ENCODE peak calls at places on chromosomes 6 and 20, in five cellular contexts. One of them, this sample, is unnamed.

GRCh38 chr6:159941286-159942113 is 27.4 kb upstream of the IGF2R start:
- DNase-seq in fibroblast of lung: peak
- DNase-seq in stomach: no peak
- DNase-seq in neural crest cell: no peak
- DNase-seq in MM.1S: peak
- DNase-seq in this sample: peak

GRCh38 chr20:32930181-32930580 is 71.5 kb downstream of the EFCAB8 start:
- DNase-seq in fibroblast of lung: no peak
- DNase-seq in stomach: no peak
- DNase-seq in neural crest cell: no peak
- DNase-seq in MM.1S: no peak
- DNase-seq in this sample: no peak

GRCh38 chr6:124269733-124270132 is 466.1 kb downstream of the NKAIN2 start:
- DNase-seq in fibroblast of lung: no peak
- DNase-seq in stomach: no peak
- DNase-seq in neural crest cell: no peak
- DNase-seq in MM.1S: no peak
- DNase-seq in this sample: no peak

GRCh38 chr6:138970856-138971425 is 17.1 kb downstream of the REPS1 start:
- DNase-seq in fibroblast of lung: peak
- DNase-seq in stomach: no peak
- DNase-seq in neural crest cell: no peak
- DNase-seq in MM.1S: no peak
- DNase-seq in this sample: peak

GRCh38 chr20:57698867-57699275 is 10.9 kb downstream of the PMEPA1 start:
- DNase-seq in fibroblast of lung: no peak
- DNase-seq in stomach: no peak
- DNase-seq in neural crest cell: no peak
- DNase-seq in MM.1S: no peak
- DNase-seq in this sample: no peak

GRCh38 chr20:47150403-47151152 is 205.9 kb downstream of the ZMYND8 start:
- DNase-seq in fibroblast of lung: peak
- DNase-seq in stomach: peak
- DNase-seq in neural crest cell: peak
- DNase-seq in MM.1S: peak
- DNase-seq in this sample: peak

GRCh38 chr6:169501777-169502313 is 200.0 kb downstream of the WDR27 start:
- DNase-seq in fibroblast of lung: no peak
- DNase-seq in stomach: no peak
- DNase-seq in neural crest cell: no peak
- DNase-seq in MM.1S: no peak
- DNase-seq in this sample: no peak

GRCh38 chr6:146915671-146916127 is 288.5 kb upstream of the STXBP5 start:
- DNase-seq in fibroblast of lung: peak
- DNase-seq in stomach: no peak
- DNase-seq in neural crest cell: no peak
- DNase-seq in MM.1S: no peak
- DNase-seq in this sample: no peak

GRCh38 chr20:35144694-35145093 is 2.4 kb downstream of the EDEM2 start:
- DNase-seq in fibroblast of lung: no peak
- DNase-seq in stomach: no peak
- DNase-seq in neural crest cell: no peak
- DNase-seq in MM.1S: no peak
- DNase-seq in this sample: peak

GRCh38 chr20:35146922-35147574 is at the start of gene EDEM2:
- DNase-seq in fibroblast of lung: peak
- DNase-seq in stomach: peak
- DNase-seq in neural crest cell: peak
- DNase-seq in MM.1S: peak
- DNase-seq in this sample: peak

GRCh38 chr20:35146299-35146921 is 726 bp downstream of the EDEM2 start:
- DNase-seq in fibroblast of lung: no peak
- DNase-seq in stomach: no peak
- DNase-seq in neural crest cell: peak
- DNase-seq in MM.1S: peak
- DNase-seq in this sample: peak

DNA sequence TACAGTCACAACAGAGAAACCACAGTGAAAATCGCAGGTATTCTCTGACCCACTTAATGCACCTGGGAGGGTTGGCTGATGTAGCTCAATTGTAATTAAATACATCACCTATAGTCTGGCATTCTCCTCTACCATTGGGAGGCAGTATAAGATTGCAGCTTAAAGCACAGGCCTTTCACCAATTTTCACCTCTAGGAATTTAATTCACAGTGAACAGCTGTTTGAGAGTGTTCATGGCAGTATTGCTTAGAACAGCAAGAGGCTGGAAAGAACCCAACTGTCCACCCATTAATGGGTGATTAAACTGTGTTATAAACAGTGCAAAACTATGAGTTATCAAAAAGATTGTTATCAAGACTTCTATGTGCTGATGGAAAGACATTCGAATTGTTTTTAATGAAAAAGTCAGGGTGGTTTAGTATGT is 2.0 kb downstream of the EDEM2 start:
- DNase-seq in fibroblast of lung: peak
- DNase-seq in stomach: no peak
- DNase-seq in neural crest cell: no peak
- DNase-seq in MM.1S: peak
- DNase-seq in this sample: peak
- TF ChIP-seq CTCF in fibroblast of lung: peak
- TF ChIP-seq CTCF in stomach: peak
- TF ChIP-seq CTCF in neural crest cell: peak
- TF ChIP-seq CTCF in MM.1S: peak
- TF ChIP-seq CTCF in this sample: peak

GRCh38 chr6:1611572-1612385 is 2.1 kb downstream of the FOXC1 start:
- DNase-seq in fibroblast of lung: peak
- DNase-seq in stomach: no peak
- DNase-seq in neural crest cell: no peak
- DNase-seq in MM.1S: no peak
- DNase-seq in this sample: no peak
- TF ChIP-seq CTCF in fibroblast of lung: no peak
- TF ChIP-seq CTCF in stomach: no peak
- TF ChIP-seq CTCF in neural crest cell: no peak
- TF ChIP-seq CTCF in MM.1S: no peak
- TF ChIP-seq CTCF in this sample: no peak

GRCh38 chr6:12371151-12371550 is 81.0 kb downstream of the EDN1 start:
- DNase-seq in fibroblast of lung: no peak
- DNase-seq in stomach: no peak
- DNase-seq in neural crest cell: no peak
- DNase-seq in MM.1S: no peak
- DNase-seq in this sample: no peak

GRCh38 chr6:12367412-12367811 is 77.3 kb downstream of the EDN1 start:
- DNase-seq in fibroblast of lung: no peak
- DNase-seq in stomach: no peak
- DNase-seq in neural crest cell: no peak
- DNase-seq in MM.1S: no peak
- DNase-seq in this sample: no peak

GRCh38 chr6:12369355-12369754 is 79.2 kb downstream of the EDN1 start:
- DNase-seq in fibroblast of lung: no peak
- DNase-seq in stomach: no peak
- DNase-seq in neural crest cell: no peak
- DNase-seq in MM.1S: no peak
- DNase-seq in this sample: no peak

GRCh38 chr6:12371641-12372146 is 81.5 kb downstream of the EDN1 start:
- DNase-seq in fibroblast of lung: peak
- DNase-seq in stomach: no peak
- DNase-seq in neural crest cell: no peak
- DNase-seq in MM.1S: no peak
- DNase-seq in this sample: no peak

DNA sequence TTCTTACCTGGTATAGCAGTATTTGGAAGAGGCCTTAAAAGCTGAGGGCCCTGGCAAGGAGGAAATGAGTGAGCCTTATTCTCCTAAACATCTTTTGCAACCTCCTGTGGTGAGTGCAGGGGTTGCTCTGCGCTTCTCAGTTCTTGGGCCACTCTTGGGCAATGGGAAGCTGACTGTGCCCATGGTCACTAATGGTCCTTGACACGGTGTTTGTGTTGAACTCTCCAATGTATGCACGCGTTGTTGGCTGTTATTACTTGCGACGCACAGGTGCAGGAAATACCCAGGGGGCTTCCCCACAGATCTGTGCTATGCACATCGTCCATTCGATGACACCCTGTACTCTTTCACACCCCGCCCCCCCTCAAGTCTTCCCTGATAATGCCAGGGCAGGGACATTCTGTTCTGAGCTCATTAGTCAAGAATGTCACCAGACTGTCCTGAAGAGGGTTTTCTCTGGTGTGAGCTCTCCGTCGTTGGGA is 79.7 kb downstream of the EDN1 start:
- DNase-seq in fibroblast of lung: no peak
- DNase-seq in stomach: no peak
- DNase-seq in neural crest cell: no peak
- DNase-seq in MM.1S: no peak
- DNase-seq in this sample: peak
- TF ChIP-seq CTCF in fibroblast of lung: no peak
- TF ChIP-seq CTCF in stomach: no peak
- TF ChIP-seq CTCF in neural crest cell: no peak
- TF ChIP-seq CTCF in MM.1S: no peak
- TF ChIP-seq CTCF in this sample: peak

DNA sequence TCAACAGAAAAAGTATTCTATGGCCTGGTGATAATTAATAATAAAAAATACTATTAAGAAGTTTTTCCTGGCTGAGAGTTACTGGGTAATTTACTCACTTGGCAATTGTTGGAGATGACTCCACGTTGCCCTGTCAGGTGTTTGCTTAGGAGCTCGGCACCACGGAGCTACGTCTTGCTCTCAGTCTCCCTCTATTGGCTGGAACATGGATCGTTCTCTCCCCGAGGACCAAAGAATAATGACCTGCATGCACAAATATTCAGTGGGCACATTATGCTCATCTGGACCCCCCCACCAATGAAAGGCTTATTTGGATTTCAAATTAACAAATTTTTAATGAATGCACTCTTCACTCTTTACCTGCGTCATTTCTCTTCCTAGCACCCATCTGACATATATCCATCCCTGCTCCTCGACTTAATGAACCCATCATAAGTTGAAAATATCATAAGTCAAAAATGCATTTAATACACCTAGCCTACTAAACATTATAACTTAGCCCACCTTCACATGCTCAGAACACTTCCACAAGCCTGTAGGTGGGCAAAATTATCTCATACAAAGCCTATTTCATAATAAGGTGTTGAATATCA is 71.0 kb upstream of the CD83 start:
- DNase-seq in fibroblast of lung: peak
- DNase-seq in stomach: peak
- DNase-seq in neural crest cell: peak
- DNase-seq in MM.1S: peak
- DNase-seq in this sample: peak
- TF ChIP-seq CTCF in fibroblast of lung: peak
- TF ChIP-seq CTCF in stomach: peak
- TF ChIP-seq CTCF in neural crest cell: peak
- TF ChIP-seq CTCF in MM.1S: peak
- TF ChIP-seq CTCF in this sample: peak

GRCh38 chr6:52244400-52244799 is at the start of gene IL17F:
- DNase-seq in fibroblast of lung: no peak
- DNase-seq in stomach: no peak
- DNase-seq in neural crest cell: no peak
- DNase-seq in MM.1S: no peak
- DNase-seq in this sample: no peak

GRCh38 chr6:52241819-52242218 is 2.5 kb downstream of the IL17F start:
- DNase-seq in fibroblast of lung: no peak
- DNase-seq in stomach: no peak
- DNase-seq in neural crest cell: no peak
- DNase-seq in MM.1S: no peak
- DNase-seq in this sample: no peak

GRCh38 chr6:52249078-52249477 is 4.8 kb upstream of the IL17F start:
- DNase-seq in fibroblast of lung: no peak
- DNase-seq in stomach: no peak
- DNase-seq in neural crest cell: no peak
- DNase-seq in MM.1S: no peak
- DNase-seq in this sample: no peak

GRCh38 chr6:52243282-52243893 is 912 bp downstream of the IL17F start:
- DNase-seq in fibroblast of lung: no peak
- DNase-seq in stomach: no peak
- DNase-seq in neural crest cell: no peak
- DNase-seq in MM.1S: no peak
- DNase-seq in this sample: no peak

DNA sequence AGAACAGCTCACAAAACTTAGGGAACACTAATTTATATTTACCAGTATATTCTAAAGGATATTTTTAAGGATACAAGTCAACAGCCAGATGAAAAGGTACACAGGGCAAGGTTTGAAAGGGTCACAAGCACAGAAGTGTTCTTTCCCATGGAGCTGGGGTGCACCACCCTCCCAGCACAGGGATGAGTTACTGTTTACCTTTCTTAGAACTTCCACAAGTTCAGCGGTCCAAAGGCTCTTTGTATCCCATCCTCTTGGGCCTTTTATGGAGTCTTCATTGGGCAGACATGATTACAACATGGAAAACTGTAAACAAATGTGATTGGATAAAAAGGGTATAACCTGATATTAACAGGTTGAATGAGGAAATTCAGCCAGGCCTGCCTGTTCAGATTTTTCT is 1.1 kb upstream of the IL17F start:
- DNase-seq in fibroblast of lung: no peak
- DNase-seq in stomach: no peak
- DNase-seq in neural crest cell: no peak
- DNase-seq in MM.1S: no peak
- DNase-seq in this sample: no peak
- TF ChIP-seq CTCF in fibroblast of lung: no peak
- TF ChIP-seq CTCF in stomach: no peak
- TF ChIP-seq CTCF in neural crest cell: no peak
- TF ChIP-seq CTCF in MM.1S: no peak
- TF ChIP-seq CTCF in this sample: no peak

DNA sequence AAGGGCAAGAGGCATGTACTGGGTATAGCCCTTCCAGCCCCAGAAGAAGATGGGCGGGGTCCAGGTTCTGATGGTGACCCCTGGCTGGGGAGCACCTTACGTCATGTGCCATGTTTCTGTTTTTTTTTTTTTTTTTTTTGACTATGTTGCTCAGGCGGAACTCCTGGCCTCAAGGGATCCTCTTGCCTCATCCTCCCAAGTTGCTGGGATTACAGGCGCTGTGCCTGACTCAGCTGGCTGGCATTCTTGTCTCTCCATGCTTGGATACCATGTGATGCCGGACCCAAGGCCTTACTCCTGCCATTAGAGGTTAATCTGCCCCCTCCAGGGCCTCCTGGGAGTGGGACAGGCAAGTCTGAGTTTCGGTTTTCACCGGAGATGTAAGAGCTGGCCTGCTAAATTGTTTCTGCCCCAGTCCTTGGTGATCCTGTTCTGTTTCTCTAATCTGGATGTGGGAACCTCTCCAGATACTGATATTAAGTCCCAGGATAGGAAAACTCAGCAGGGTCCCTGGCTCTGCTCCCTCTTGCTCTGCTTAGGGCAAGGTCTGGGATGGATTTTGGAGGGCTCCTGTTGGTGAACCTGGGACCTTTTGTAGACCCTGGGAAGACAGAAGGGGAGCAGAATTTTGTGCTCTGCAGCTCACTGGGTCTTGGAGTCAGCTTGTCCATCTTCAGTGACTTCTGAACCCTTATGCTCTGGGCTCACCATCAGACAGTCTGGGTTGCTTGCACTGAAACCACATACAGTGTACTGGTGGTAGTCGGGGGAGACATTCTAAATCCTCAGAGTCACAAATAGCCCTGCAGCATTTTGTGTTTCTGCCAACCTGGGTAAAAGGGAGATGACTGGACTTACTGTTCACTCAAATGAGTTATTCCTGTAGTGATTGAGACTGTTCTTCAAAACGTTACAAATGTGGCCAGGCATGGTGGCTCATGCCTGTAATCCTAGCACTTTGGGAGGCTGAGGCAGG is 45.1 kb downstream of the PTK7 start:
- DNase-seq in fibroblast of lung: peak
- DNase-seq in stomach: no peak
- DNase-seq in neural crest cell: no peak
- DNase-seq in MM.1S: no peak
- DNase-seq in this sample: no peak
- TF ChIP-seq CTCF in fibroblast of lung: peak
- TF ChIP-seq CTCF in stomach: no peak
- TF ChIP-seq CTCF in neural crest cell: no peak
- TF ChIP-seq CTCF in MM.1S: no peak
- TF ChIP-seq CTCF in this sample: no peak